ENCODE peak calls at places on chromosomes 16 and 17, in ten cellular contexts. J, K, F, W, Q, R, U, P, D and N are unnamed samples.

GRCh38 chr16:86683441-86684194 is 105.3 kb downstream of the FOXL1 start:
- DNase-seq in W (no peak), P (no peak), R (no peak), J (no peak), Q (no peak), K (no peak), F (no peak), D (no peak), U (no peak), N (no peak)

GRCh38 chr16:87850009-87851006 is 19.0 kb downstream of the SLC7A5 start:
- DNase-seq in J (peak), U (no peak), P (no peak), D (peak), F (peak), R (peak), W (peak), K (peak), Q (peak), N (peak)

GRCh38 chr16:57092786-57093301 is 461 bp downstream of the CPNE2 start:
- DNase-seq in Q (peak), J (peak), F (peak), R (peak), P (no peak), D (no peak), K (peak), W (peak), U (no peak), N (peak)

GRCh38 chr17:66214893-66215528 is 14.2 kb downstream of the APOH start:
- DNase-seq in U (no peak), R (no peak), J (no peak), P (no peak), D (no peak), K (no peak), F (no peak), W (no peak), Q (no peak), N (no peak)

GRCh38 chr17:13792314-13792713 is 190.6 kb upstream of the HS3ST3A1 start:
- DNase-seq in K (no peak), W (no peak), Q (no peak), F (no peak), D (no peak), J (peak), P (no peak), R (no peak), U (no peak), N (no peak)

GRCh38 chr17:67488161-67488560 is 111.1 kb downstream of the PITPNC1 start:
- DNase-seq in R (no peak), W (no peak), P (no peak), U (no peak), J (peak), F (no peak), Q (no peak), D (no peak), K (no peak), N (peak)

GRCh38 chr16:21179983-21180365 is 21.5 kb downstream of the LDAF1 start:
- DNase-seq in K (no peak), U (no peak), R (no peak), D (no peak), J (no peak), F (no peak), Q (no peak), P (no peak), W (no peak), N (no peak)

GRCh38 chr17:6938637-6939036 is 57.2 kb upstream of the ALOX12 start:
- DNase-seq in P (no peak), K (no peak), Q (no peak), U (no peak), W (no peak), R (no peak), F (no peak), J (no peak), D (no peak), N (no peak)

GRCh38 chr17:44326867-44327444 is 2.3 kb upstream of the SLC25A39 start:
- DNase-seq in R (peak), D (peak), U (peak), P (peak), W (peak), J (peak), Q (peak), F (peak), K (peak), N (peak)
- H3K4me3 ChIP-seq in R (no peak), D (no peak), U (peak), P (no peak), W (no peak), J (peak), Q (peak), F (peak), K (peak), N (no peak)

GRCh38 chr17:78883090-78883532 is 19.9 kb downstream of the CEP295NL start:
- DNase-seq in U (peak), D (no peak), Q (peak), R (peak), P (peak), J (peak), K (peak), W (peak), F (no peak), N (no peak)
- H3K4me3 ChIP-seq in U (peak), D (no peak), Q (peak), R (no peak), P (peak), J (peak), K (peak), W (no peak), F (no peak), N (no peak)

DNA sequence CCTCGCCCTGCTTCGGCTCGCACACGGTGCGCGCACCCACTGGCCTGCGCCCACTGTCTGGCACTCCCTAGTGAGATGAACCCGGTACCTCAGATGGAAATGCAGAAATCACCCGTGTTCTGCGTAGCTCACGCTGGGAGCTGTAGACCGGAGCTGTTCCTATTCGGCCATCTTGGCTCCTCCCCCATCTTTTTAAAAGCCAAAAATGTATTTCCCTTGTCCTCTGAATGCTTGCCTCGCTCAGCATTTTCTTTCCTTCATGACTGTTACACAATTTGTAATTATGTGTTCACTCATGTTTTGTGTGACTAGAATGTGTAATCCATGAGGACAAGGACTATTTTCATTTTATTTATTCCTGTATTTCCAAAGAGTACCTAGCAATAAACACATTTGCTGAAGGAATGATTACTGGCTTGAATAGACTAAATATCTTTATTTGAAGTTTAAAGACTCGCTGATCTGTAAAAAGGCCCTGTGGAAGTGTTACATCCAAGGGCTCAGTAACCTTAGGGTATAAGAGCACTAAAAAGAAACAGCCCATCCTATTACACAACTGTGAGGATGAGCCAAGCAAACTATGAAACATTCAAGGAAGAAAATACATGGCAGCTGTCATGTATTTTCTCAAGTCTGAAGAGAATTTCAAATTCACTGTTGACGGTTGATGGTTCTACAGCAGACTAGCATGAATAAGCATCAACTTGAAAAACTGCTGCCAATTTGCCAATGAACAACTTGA is 192.7 kb downstream of the MYO1D start:
- DNase-seq in U (no peak), D (no peak), W (no peak), R (no peak), K (no peak), P (no peak), Q (no peak), F (peak), J (no peak), N (no peak)
- H3K4me3 ChIP-seq in U (no peak), D (no peak), W (no peak), R (no peak), K (no peak), P (no peak), Q (peak), F (peak), J (no peak), N (peak)

GRCh38 chr16:7334801-7335560 is 2.3 kb downstream of the RBFOX1 start:
- DNase-seq in U (no peak), W (no peak), D (no peak), P (no peak), R (no peak), K (no peak), Q (no peak), F (no peak), J (no peak), N (no peak)

GRCh38 chr16:7330709-7331108 is 1.9 kb upstream of the RBFOX1 start:
- DNase-seq in F (no peak), K (no peak), P (no peak), W (no peak), R (no peak), D (no peak), U (no peak), Q (no peak), J (peak), N (no peak)

GRCh38 chr16:7333326-7333725 is 681 bp downstream of the RBFOX1 start:
- DNase-seq in W (no peak), U (no peak), D (no peak), J (no peak), R (no peak), K (no peak), Q (no peak), F (no peak), P (no peak), N (no peak)

GRCh38 chr16:7332611-7333010 is at the start of gene RBFOX1:
- DNase-seq in R (no peak), K (no peak), D (no peak), Q (no peak), P (no peak), U (no peak), W (no peak), J (no peak), F (no peak), N (no peak)

DNA sequence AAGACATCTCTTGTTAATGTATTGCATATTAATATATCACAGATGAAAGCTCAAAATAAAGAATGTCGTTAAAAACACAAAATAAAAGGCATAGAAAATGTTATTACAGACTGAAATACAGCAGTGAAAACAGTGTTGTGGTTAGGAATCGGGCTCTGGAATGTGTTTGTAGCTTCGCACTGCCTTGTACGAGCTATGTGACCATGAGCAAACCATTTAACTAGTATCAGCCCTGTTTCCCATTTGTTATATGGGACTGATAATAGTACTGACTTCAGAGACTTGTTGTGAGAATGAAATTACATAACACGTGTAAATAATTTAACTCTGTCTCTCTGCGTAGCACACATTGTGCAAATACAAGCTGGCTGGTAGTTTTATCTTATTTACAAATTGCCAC is 648 bp upstream of the RBFOX1 start:
- DNase-seq in F (no peak), K (no peak), D (no peak), Q (no peak), J (no peak), P (no peak), U (no peak), R (no peak), W (no peak), N (no peak)
- H3K4me3 ChIP-seq in F (no peak), K (no peak), D (no peak), Q (no peak), J (peak), P (no peak), U (no peak), R (no peak), W (no peak), N (no peak)

GRCh38 chr17:82228278-82228841 is 482 bp upstream of the SLC16A3 start:
- DNase-seq in D (no peak), F (no peak), R (peak), P (no peak), W (peak), U (no peak), Q (peak), J (peak), K (peak), N (peak)
- H3K4me3 ChIP-seq in D (peak), F (peak), R (peak), P (peak), W (peak), U (peak), Q (peak), J (peak), K (peak), N (no peak)